ENCODE peak calls at places on chromosome 4, in eight cellular contexts. T, Z, B, O, C, R, K and J are unnamed samples.
A peak's percentile ranks its signal among the peaks of the same experiment; 100 is the strongest.

GRCh38 chr4:179521937-179522336 is 2079.7 kb upstream of the AGA start:
- DNase-seq in T (no peak), R (no peak), C (no peak), B (no peak), O (no peak), Z (no peak), K (no peak), J (no peak)

GRCh38 chr4:141346144-141346543 is 125.4 kb downstream of the ZNF330 start:
- DNase-seq in C (no peak), Z (no peak), R (no peak), O (peak; percentile 20), B (peak; percentile 26), K (no peak), T (peak; percentile 43), J (no peak)

GRCh38 chr4:22336822-22337221 is 179.0 kb downstream of the ADGRA3 start:
- DNase-seq in O (no peak), T (no peak), Z (no peak), B (no peak), K (no peak), C (no peak), R (no peak), J (no peak)

GRCh38 chr4:23023666-23024065 is 330.9 kb downstream of the GBA3 start:
- DNase-seq in C (no peak), R (no peak), O (no peak), B (no peak), K (no peak), Z (no peak), T (no peak), J (no peak)

GRCh38 chr4:38534344-38534743 is 129.7 kb upstream of the KLF3 start:
- DNase-seq in K (no peak), O (no peak), Z (no peak), B (no peak), C (no peak), R (no peak), T (no peak), J (no peak)

GRCh38 chr4:165684177-165684870 is 188.7 kb upstream of the TLL1 start:
- DNase-seq in O (no peak), K (no peak), T (no peak), C (no peak), Z (no peak), R (no peak), B (no peak), J (no peak)

GRCh38 chr4:7938513-7939376 is 916 bp downstream of the AFAP1 start:
- DNase-seq in K (no peak), B (no peak), O (peak; percentile 35), C (no peak), T (peak; percentile 29), Z (peak; percentile 45), R (no peak), J (no peak)

GRCh38 chr4:147754037-147754445 is 22.2 kb downstream of the ARHGAP10 start:
- DNase-seq in T (no peak), R (no peak), B (no peak), Z (no peak), O (no peak), K (no peak), C (no peak), J (no peak)

GRCh38 chr4:836003-836511 is 10.1 kb upstream of the CPLX1 start:
- DNase-seq in C (no peak), T (no peak), Z (no peak), R (no peak), O (no peak), K (no peak), B (no peak), J (no peak)

GRCh38 chr4:76703123-76703490 is 194.8 kb downstream of the SOWAHB start:
- DNase-seq in R (peak; percentile 74), Z (no peak), C (no peak), O (no peak), K (no peak), B (no peak), T (no peak), J (no peak)

GRCh38 chr4:3766207-3766790 is at the start of gene ADRA2C:
- DNase-seq in B (no peak), K (no peak), Z (peak; percentile 32), O (peak; percentile 73), C (no peak), R (no peak), T (peak; percentile 55), J (no peak)

GRCh38 chr4:77073106-77073858 is 2.5 kb downstream of the CCNI start:
- DNase-seq in R (no peak), T (no peak), K (no peak), Z (no peak), O (no peak), B (no peak), C (no peak), J (no peak)

GRCh38 chr4:1078490-1078889 is 34.9 kb downstream of the RNF212 start:
- DNase-seq in C (no peak), T (no peak), Z (no peak), B (no peak), K (no peak), R (no peak), O (no peak), J (no peak)

GRCh38 chr4:124083706-124084105 is 628.8 kb downstream of the ANKRD50 start:
- DNase-seq in R (no peak), T (no peak), O (no peak), Z (no peak), C (no peak), B (no peak), K (no peak), J (no peak)

GRCh38 chr4:53744446-53745160 is 153.3 kb upstream of the LNX1 start:
- DNase-seq in B (no peak), R (peak; percentile 35), T (peak; percentile 37), K (no peak), O (no peak), Z (no peak), C (no peak), J (no peak)

GRCh38 chr4:28443786-28444412 is 1583.3 kb downstream of the STIM2 start:
- DNase-seq in C (no peak), K (no peak), B (no peak), T (no peak), Z (no peak), R (peak; percentile 37), O (no peak), J (no peak)
- TF ChIP-seq CTCF in C (no peak), K (no peak), B (no peak), T (no peak), Z (no peak), R (no peak), O (no peak), J (no peak)

DNA sequence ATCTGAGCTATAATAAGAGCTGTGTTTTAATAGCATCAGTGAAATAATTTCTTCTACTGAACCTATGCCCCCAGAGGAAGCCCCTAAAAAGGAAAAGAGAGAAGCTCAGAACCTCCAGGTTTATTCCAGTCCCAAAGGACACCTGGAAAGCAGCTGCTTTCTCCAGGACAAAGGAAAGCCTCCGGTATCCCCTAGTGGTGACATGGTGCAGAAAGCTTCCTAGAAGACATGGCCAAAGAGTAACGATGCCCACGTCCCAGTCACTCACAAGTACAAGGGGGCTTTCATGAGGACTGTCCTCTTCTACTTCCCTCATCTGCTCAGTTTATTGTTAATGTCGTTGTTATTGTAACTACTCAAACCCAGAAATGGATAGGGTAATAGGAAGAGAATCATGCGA is 343.9 kb downstream of the UNC5C start:
- DNase-seq in K (no peak), T (no peak), O (no peak), Z (no peak), C (no peak), B (no peak), R (no peak), J (no peak)
- TF ChIP-seq CTCF in K (no peak), T (no peak), O (no peak), Z (no peak), C (no peak), B (no peak), R (peak; percentile 57), J (peak; percentile 22)

GRCh38 chr4:111045992-111046391 is 423.1 kb upstream of the PITX2 start:
- DNase-seq in C (no peak), Z (no peak), B (no peak), R (no peak), O (no peak), T (no peak), K (no peak), J (no peak)
- TF ChIP-seq CTCF in C (no peak), Z (peak; percentile 72), B (no peak), R (no peak), O (no peak), T (no peak), K (no peak), J (no peak)

GRCh38 chr4:151991001-151991883 is 230.4 kb upstream of the GATB start:
- DNase-seq in Z (no peak), O (no peak), C (no peak), T (no peak), K (no peak), B (no peak), R (no peak), J (no peak)

GRCh38 chr4:151983854-151984253 is 223.0 kb upstream of the GATB start:
- DNase-seq in O (no peak), B (no peak), T (peak; percentile 21), Z (no peak), R (no peak), K (no peak), C (no peak), J (no peak)

GRCh38 chr4:151991884-151992166 is 231.0 kb upstream of the GATB start:
- DNase-seq in K (no peak), Z (no peak), R (no peak), B (no peak), O (no peak), C (no peak), T (no peak), J (no peak)

GRCh38 chr4:151990201-151990600 is 229.4 kb upstream of the GATB start:
- DNase-seq in B (no peak), K (no peak), C (no peak), Z (no peak), T (no peak), R (no peak), O (no peak), J (no peak)

GRCh38 chr4:151987606-151988005 is 226.8 kb upstream of the GATB start:
- DNase-seq in T (no peak), C (no peak), K (no peak), O (no peak), B (no peak), Z (no peak), R (no peak), J (no peak)
- TF ChIP-seq CTCF in T (no peak), C (no peak), K (no peak), O (no peak), B (no peak), Z (no peak), R (no peak), J (no peak)

DNA sequence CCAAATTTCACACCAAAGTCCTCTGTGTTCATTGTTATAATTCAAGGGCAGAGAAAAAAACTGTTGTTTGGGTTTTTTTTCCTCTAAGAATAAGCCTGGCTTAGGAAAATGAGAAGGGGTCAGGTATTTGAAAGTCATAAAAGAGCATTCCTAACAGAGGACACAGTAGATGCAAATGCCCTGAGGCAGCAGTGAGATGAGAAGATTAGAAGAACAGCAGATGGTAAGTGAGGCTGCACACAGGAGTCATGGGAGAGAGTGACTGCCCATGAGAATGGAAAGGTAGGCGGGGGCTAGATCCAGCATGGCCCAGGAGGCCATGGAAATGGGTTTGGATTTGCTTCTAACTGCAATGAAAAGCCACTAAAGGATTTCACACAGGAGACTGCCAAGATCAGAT is 107.5 kb upstream of the RBPJ start:
- DNase-seq in T (no peak), B (no peak), K (no peak), Z (no peak), C (no peak), O (no peak), R (no peak), J (no peak)
- TF ChIP-seq CTCF in T (no peak), B (no peak), K (no peak), Z (no peak), C (no peak), O (no peak), R (no peak), J (no peak)